ENCODE peak calls at places on chromosomes 2 and 18, in five cellular contexts. V is endodermal cell, D is astrocyte of the spinal cord, F is endothelial cell, U is AG10803. L is an unnamed sample.

GRCh38 chr2:10245021-10245420 is 57.7 kb upstream of the HPCAL1 start:
- DNase-seq in V (peak; percentile 36), F (no peak), U (no peak), D (no peak), L (no peak)

GRCh38 chr2:241901018-241901380 is 31.5 kb downstream of the RTP5 start:
- DNase-seq in D (no peak), F (no peak), V (peak; percentile 43), U (no peak), L (no peak)

GRCh38 chr2:12934181-12934756 is 217.5 kb downstream of the TRIB2 start:
- DNase-seq in U (no peak), D (no peak), V (no peak), F (no peak), L (no peak)

GRCh38 chr2:143682643-143683042 is 553.4 kb downstream of the ARHGAP15 start:
- DNase-seq in U (no peak), F (no peak), D (no peak), V (no peak), L (no peak)

GRCh38 chr18:35005963-35006577 is 35.1 kb upstream of the MAPRE2 start:
- DNase-seq in U (peak; percentile 72), F (peak; percentile 23), V (peak; percentile 45), D (peak; percentile 76), L (no peak)

GRCh38 chr2:80242355-80242910 is 62.1 kb downstream of the LRRTM1 start:
- DNase-seq in U (no peak), D (no peak), V (no peak), F (no peak), L (no peak)

GRCh38 chr2:9554841-9555337 is 741 bp downstream of the ADAM17 start:
- DNase-seq in U (peak; percentile 86), F (peak; percentile 21), V (no peak), D (peak; percentile 81), L (no peak)

GRCh38 chr2:70043252-70043875 is 43.9 kb upstream of the PCBP1 start:
- DNase-seq in U (no peak), F (no peak), D (no peak), V (no peak), L (no peak)

GRCh38 chr2:45191096-45191863 is 182.0 kb upstream of the SIX2 start:
- DNase-seq in F (no peak), D (no peak), U (peak; percentile 59), V (no peak), L (no peak)

GRCh38 chr2:65390134-65390533 is 42.3 kb downstream of the SPRED2 start:
- DNase-seq in U (no peak), D (no peak), F (no peak), V (no peak), L (no peak)

GRCh38 chr2:20416723-20417122 is 30.2 kb upstream of the RHOB start:
- DNase-seq in V (no peak), F (no peak), U (no peak), D (no peak), L (no peak)

GRCh38 chr18:8627107-8627472 is 17.9 kb downstream of the RAB12 start:
- DNase-seq in U (no peak), V (no peak), D (no peak), F (no peak), L (no peak)

GRCh38 chr2:151325696-151326095 is 31.7 kb upstream of the TNFAIP6 start:
- DNase-seq in D (no peak), F (no peak), V (no peak), U (no peak), L (peak; percentile 75)

GRCh38 chr2:49928541-49928940 is 774.2 kb upstream of the FSHR start:
- DNase-seq in D (no peak), U (no peak), V (no peak), F (no peak), L (no peak)

GRCh38 chr2:8679827-8680731 is 1.8 kb upstream of the ID2 start:
- DNase-seq in F (peak; percentile 32), D (peak; percentile 55), V (peak; percentile 76), U (peak; percentile 80), L (no peak)

GRCh38 chr18:22412502-22412901 is 5.2 kb downstream of the CTAGE1 start:
- DNase-seq in U (peak; percentile 96), V (no peak), D (no peak), F (no peak), L (no peak)

GRCh38 chr18:43078485-43079092 is 36.9 kb downstream of the RIT2 start:
- DNase-seq in D (no peak), F (no peak), V (peak; percentile 55), U (no peak), L (no peak)

GRCh38 chr2:68767031-68767961 is 32.7 kb downstream of the ARHGAP25 start:
- DNase-seq in F (no peak), U (no peak), V (no peak), D (no peak), L (peak; percentile 74)

GRCh38 chr2:79619442-79619841 is 106.6 kb downstream of the CTNNA2 start:
- DNase-seq in F (no peak), U (no peak), D (no peak), V (no peak), L (no peak)

DNA sequence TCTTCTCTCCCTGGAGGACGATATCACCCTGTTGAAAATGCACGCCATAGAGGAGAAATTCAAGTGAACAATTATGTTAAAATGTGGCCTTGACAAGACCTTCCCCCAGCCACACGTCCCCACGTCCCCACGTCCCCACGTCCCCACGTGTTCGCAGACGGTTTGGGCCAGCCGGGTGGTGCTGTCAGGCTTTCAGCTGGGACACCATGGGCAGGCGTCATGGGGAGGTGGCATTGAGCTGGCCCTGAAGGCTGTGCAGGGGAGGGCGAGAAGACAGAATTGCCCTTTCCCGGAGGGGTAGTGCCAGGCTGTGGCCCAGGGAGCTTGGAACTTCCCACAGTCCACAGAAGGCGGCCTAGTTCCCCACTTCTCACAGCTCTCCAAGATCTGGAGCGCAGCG is 240.7 kb upstream of the RAB6C start:
- DNase-seq in D (no peak), F (no peak), U (no peak), V (peak; percentile 26), L (no peak)
- TF ChIP-seq CTCF in D (no peak), F (no peak), U (no peak), V (no peak), L (no peak)

GRCh38 chr2:232328038-232328435 is 50.5 kb upstream of the ALPP start:
- DNase-seq in V (peak; percentile 54), D (no peak), F (no peak), U (no peak), L (no peak)
- TF ChIP-seq CTCF in V (no peak), D (no peak), F (no peak), U (no peak), L (no peak)

DNA sequence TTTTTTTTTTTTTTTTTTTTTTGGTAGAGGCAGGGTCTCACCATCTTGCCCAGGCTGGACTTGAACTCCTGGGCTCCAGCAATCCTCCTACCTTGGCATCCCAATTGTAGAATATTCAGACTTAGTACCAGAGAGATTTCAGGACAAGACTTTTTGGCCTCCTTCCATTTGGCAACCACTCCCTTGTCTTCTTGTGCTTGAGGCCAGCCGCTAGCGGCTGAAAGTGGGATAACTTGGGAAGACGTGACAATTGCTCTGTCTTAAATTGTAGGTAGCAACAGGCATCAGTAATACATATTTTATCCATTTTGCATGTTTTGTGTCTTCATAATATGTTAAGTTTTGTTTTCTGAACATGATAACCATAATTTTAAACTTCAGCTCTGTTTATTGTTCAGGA is 53.3 kb upstream of the TTN start:
- DNase-seq in D (no peak), U (no peak), F (no peak), V (no peak), L (no peak)
- TF ChIP-seq CTCF in D (no peak), U (no peak), F (no peak), V (no peak), L (peak; percentile 17)

DNA sequence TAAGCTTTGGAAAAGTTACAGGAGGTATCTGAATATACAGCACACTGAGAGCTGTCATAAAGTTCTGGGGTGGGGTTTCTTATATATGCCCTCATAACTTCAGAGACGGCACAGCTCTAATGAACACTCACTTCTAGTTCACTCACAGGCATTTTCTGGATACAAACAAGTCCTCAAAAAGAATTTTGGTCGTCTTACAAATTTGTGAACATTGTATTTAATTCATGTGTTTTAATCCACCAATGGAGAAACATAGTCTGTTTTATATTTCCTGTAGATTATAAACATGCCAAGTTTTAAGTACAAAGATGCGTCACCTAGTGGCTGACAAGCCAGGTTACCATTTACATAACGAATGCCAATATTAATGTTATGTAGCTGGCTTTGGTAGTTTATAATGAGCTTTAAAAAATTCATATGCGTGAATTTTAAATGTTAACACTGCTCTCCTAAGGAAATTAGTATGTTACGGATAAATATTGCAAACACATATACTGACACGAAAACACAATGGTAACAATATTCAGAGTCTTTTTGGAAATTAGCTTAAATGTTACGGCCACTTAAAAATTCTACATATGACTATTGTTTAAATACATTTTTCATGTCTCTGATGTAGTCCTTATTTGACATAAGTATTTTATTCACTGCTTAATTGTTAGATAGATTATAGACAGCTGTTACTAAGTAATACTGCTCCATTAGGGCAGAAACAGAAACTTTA is 2.5 kb downstream of the COL3A1 start:
- DNase-seq in U (peak; percentile 81), V (no peak), F (no peak), D (peak; percentile 54), L (no peak)
- TF ChIP-seq CTCF in U (peak; percentile 73), V (peak; percentile 42), F (peak; percentile 17), D (peak; percentile 49), L (peak; percentile 61)

L was measured in esophagus muscularis mucosa.